ENCODE peak calls at places on chromosomes 13 and 19, in five cellular contexts. P is breast epithelium, Z is pancreas, O is tibial artery, S is left lung. D is an unnamed sample. For H3K4me1, the result is how much of the 10 kb centered on the place peaks cover.

GRCh38 chr13:63209330-63210017 is 1793.8 kb upstream of the PCDH20 start:
- DNase-seq in S (no peak), O (no peak), P (no peak), Z (no peak), D (no peak)

GRCh38 chr19:7830272-7830771 is 304 bp downstream of the EVI5L start:
- DNase-seq in Z (peak), S (no peak), P (no peak), O (no peak), D (no peak)

GRCh38 chr13:59931621-59932020 is 232.1 kb downstream of the DIAPH3 start:
- DNase-seq in S (no peak), P (no peak), Z (no peak), O (no peak), D (no peak)

GRCh38 chr13:22091971-22092300 is 421.1 kb downstream of the FGF9 start:
- DNase-seq in P (no peak), Z (no peak), O (no peak), S (no peak), D (no peak)

GRCh38 chr19:49812997-49813861 is at the start of gene FUZ:
- DNase-seq in O (peak), P (peak), S (peak), Z (peak), D (peak)

GRCh38 chr13:67754016-67754415 is 523.9 kb upstream of the PCDH9 start:
- DNase-seq in O (no peak), Z (no peak), P (no peak), S (no peak), D (no peak)

GRCh38 chr13:18995259-18995873 is 186.3 kb downstream of the TUBA3C start:
- DNase-seq in Z (peak), O (no peak), P (no peak), S (no peak), D (no peak)

GRCh38 chr13:34153428-34154180 is 335.7 kb downstream of the RFC3 start:
- DNase-seq in O (no peak), P (no peak), Z (no peak), S (no peak), D (no peak)

GRCh38 chr13:44927953-44928352 is 61.3 kb downstream of the NUFIP1 start:
- DNase-seq in S (no peak), O (no peak), Z (no peak), P (no peak), D (no peak)

GRCh38 chr19:18514800-18515682 is 6.8 kb downstream of the ELL start:
- DNase-seq in S (peak), O (no peak), Z (peak), P (peak), D (no peak)

GRCh38 chr19:2554856-2555255 is 78.9 kb downstream of the GADD45B start:
- DNase-seq in S (peak), O (peak), P (no peak), Z (no peak), D (no peak)
- H3K4me1 ChIP-seq in S (under half), O (under half), P (under half), Z (under half), D (under half)

GRCh38 chr19:30406220-30406944 is 34.2 kb downstream of the ZNF536 start:
- DNase-seq in S (no peak), Z (peak), O (no peak), P (no peak), D (no peak)
- TF ChIP-seq CTCF in S (no peak), Z (peak), O (no peak), P (no peak), D (peak)

GRCh38 chr19:14515501-14516047 is 2.6 kb downstream of the DNAJB1 start:
- DNase-seq in P (no peak), O (no peak), S (no peak), Z (no peak), D (no peak)
- H3K4me1 ChIP-seq in P (under half), O (under half), S (half or more), Z (under half), D (half or more)

GRCh38 chr19:58518261-58519086 is 1.1 kb downstream of the ZBTB45 start:
- DNase-seq in S (no peak), P (no peak), Z (peak), O (no peak), D (no peak)
- TF ChIP-seq CTCF in S (no peak), P (no peak), Z (peak), O (peak), D (peak)

DNA sequence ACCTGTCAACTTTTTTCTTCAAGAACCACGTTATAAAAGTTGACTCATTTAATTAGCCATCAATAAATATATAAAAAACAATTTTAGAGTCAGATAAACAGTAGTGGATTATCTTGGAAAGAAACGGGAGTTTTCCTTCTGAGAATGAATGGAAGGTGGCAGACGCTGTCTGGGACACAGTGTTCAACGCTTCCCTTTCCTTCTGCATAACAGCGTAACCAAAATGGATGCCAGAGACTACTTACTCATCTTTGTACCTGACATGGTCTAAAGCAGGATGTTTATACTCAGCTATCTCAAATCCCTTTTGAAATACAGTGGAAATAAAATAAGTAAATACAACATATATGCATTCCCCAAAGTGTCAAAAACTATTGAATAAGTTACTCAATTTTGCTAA is 195.2 kb downstream of the LHFPL6 start:
- DNase-seq in S (no peak), O (no peak), Z (no peak), P (no peak), D (no peak)
- H3K4me1 ChIP-seq in S (under half), O (under half), Z (under half), P (under half), D (under half)

GRCh38 chr13:109105899-109106298 is 476.5 kb downstream of the MYO16 start:
- DNase-seq in S (no peak), P (no peak), Z (no peak), O (no peak), D (no peak)
- TF ChIP-seq CTCF in S (no peak), P (no peak), Z (no peak), O (no peak), D (no peak)

GRCh38 chr13:109781384-109782065 is 4.9 kb downstream of the IRS2 start:
- DNase-seq in O (peak), S (peak), Z (no peak), P (no peak), D (no peak)
- H3K4me1 ChIP-seq in O (under half), S (half or more), Z (under half), P (under half), D (half or more)

GRCh38 chr13:77002590-77003190 is 10.8 kb downstream of the CLN5 start:
- DNase-seq in S (no peak), Z (no peak), O (no peak), P (no peak), D (no peak)

GRCh38 chr13:77001963-77002587 is 10.2 kb downstream of the CLN5 start:
- DNase-seq in P (no peak), S (no peak), O (no peak), Z (no peak), D (no peak)

GRCh38 chr13:77001540-77001939 is 9.7 kb downstream of the CLN5 start:
- DNase-seq in O (no peak), Z (no peak), P (no peak), S (no peak), D (no peak)

DNA sequence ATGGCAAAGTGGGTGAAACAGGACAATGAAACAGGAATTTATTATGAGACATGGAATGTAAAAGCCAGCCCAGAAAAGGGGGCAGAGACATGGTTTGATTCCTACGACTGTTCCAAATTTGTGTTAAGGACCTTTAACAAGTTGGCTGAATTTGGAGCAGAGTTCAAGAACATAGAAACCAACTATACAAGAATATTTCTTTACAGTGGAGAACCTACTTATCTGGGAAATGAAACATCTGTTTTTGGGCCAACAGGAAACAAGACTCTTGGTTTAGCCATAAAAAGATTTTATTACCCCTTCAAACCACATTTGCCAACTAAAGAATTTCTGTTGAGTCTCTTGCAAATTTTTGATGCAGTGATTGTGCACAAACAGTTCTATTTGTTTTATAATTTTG is 8.6 kb downstream of the CLN5 start:
- DNase-seq in P (no peak), S (no peak), O (no peak), Z (no peak), D (no peak)
- TF ChIP-seq CTCF in P (no peak), S (no peak), O (no peak), Z (no peak), D (no peak)

D was measured in esophagus squamous epithelium.